ENCODE peak calls at places on chromosomes 5 and 9, in eight cellular contexts. E, G, Z, X, P, B, W and H are unnamed samples.

GRCh38 chr5:131825404-131826013 is 28.7 kb upstream of the FNIP1 start:
- DNase-seq in E (no peak), G (no peak), Z (no peak), X (no peak), P (no peak), B (no peak), W (no peak), H (no peak)

GRCh38 chr5:142852361-142852760 is 82.2 kb downstream of the ARHGAP26 start:
- DNase-seq in E (no peak), G (no peak), Z (no peak), X (no peak), P (peak), B (no peak), W (no peak), H (no peak)

GRCh38 chr9:78428640-78429039 is 131.7 kb downstream of the PSAT1 start:
- DNase-seq in E (no peak), G (no peak), Z (no peak), X (no peak), P (no peak), B (no peak), W (no peak), H (no peak)

GRCh38 chr5:5767286-5767928 is 344.9 kb downstream of the ICE1 start:
- DNase-seq in E (no peak), G (no peak), Z (no peak), X (no peak), P (no peak), B (no peak), W (no peak), H (no peak)

GRCh38 chr5:33981408-33982171 is 2.9 kb downstream of the SLC45A2 start:
- DNase-seq in E (no peak), G (no peak), Z (peak), X (no peak), P (peak), B (peak), W (no peak), H (no peak)

GRCh38 chr9:70297141-70297540 is 38.4 kb downstream of the SMC5 start:
- DNase-seq in E (no peak), G (no peak), Z (no peak), X (peak), P (no peak), B (peak), W (no peak), H (no peak)

GRCh38 chr5:175654346-175654745 is 3.5 kb upstream of the HRH2 start:
- DNase-seq in E (no peak), G (no peak), Z (no peak), X (no peak), P (no peak), B (no peak), W (no peak), H (no peak)

GRCh38 chr5:1467341-1468246 is 22.4 kb upstream of the SLC6A3 start:
- DNase-seq in E (no peak), G (no peak), Z (no peak), X (no peak), P (no peak), B (no peak), W (no peak), H (no peak)

GRCh38 chr5:108259306-108259705 is 122.6 kb downstream of the FBXL17 start:
- DNase-seq in E (no peak), G (no peak), Z (peak), X (peak), P (no peak), B (peak), W (no peak), H (no peak)

GRCh38 chr9:113622600-113623400 is 159.3 kb downstream of the RGS3 start:
- DNase-seq in E (no peak), G (peak), Z (peak), X (peak), P (peak), B (peak), W (no peak), H (no peak)

GRCh38 chr5:178312900-178313299 is 80.3 kb upstream of the PHYKPL start:
- DNase-seq in E (no peak), G (no peak), Z (peak), X (no peak), P (no peak), B (no peak), W (no peak), H (no peak)

GRCh38 chr5:39608024-39608423 is 183.2 kb upstream of the DAB2 start:
- DNase-seq in E (no peak), G (no peak), Z (no peak), X (no peak), P (no peak), B (no peak), W (no peak), H (no peak)

GRCh38 chr5:177035982-177036381 is 13.5 kb downstream of the ZNF346 start:
- DNase-seq in E (no peak), G (no peak), Z (peak), X (no peak), P (no peak), B (peak), W (no peak), H (no peak)

GRCh38 chr5:16406023-16406422 is 59.6 kb downstream of the ZNF622 start:
- DNase-seq in E (no peak), G (no peak), Z (no peak), X (no peak), P (peak), B (no peak), W (no peak), H (no peak)

GRCh38 chr5:4976918-4977317 is 163.2 kb upstream of the ADAMTS16 start:
- DNase-seq in E (no peak), G (no peak), Z (no peak), X (no peak), P (no peak), B (peak), W (no peak), H (no peak)

GRCh38 chr5:132856011-132856410 is 10.3 kb downstream of the GDF9 start:
- DNase-seq in E (no peak), G (no peak), Z (no peak), X (no peak), P (no peak), B (no peak), W (no peak), H (no peak)

GRCh38 chr5:141590127-141590526 is 28.7 kb downstream of the DIAPH1 start:
- DNase-seq in E (no peak), G (no peak), Z (no peak), X (no peak), P (no peak), B (no peak), W (no peak), H (no peak)

GRCh38 chr9:2015581-2016410 is 649 bp downstream of the SMARCA2 start:
- DNase-seq in E (no peak), G (peak), Z (peak), X (peak), P (no peak), B (peak), W (peak), H (no peak)

GRCh38 chr9:18821794-18822193 is 211.2 kb downstream of the SAXO1 start:
- DNase-seq in E (no peak), G (no peak), Z (peak), X (peak), P (no peak), B (peak), W (no peak), H (no peak)

GRCh38 chr5:55344392-55344992 is 36.7 kb downstream of the MTREX start:
- DNase-seq in E (no peak), G (peak), Z (peak), X (peak), P (peak), B (peak), W (peak), H (no peak)

GRCh38 chr9:89935115-89935514 is 330.3 kb downstream of the GADD45G start:
- DNase-seq in E (no peak), G (no peak), Z (no peak), X (no peak), P (no peak), B (no peak), W (no peak), H (no peak)

GRCh38 chr5:57173026-57173317 is 887 bp upstream of the GPBP1 start:
- DNase-seq in E (no peak), G (no peak), Z (no peak), X (no peak), P (no peak), B (no peak), W (no peak), H (no peak)

GRCh38 chr9:131833083-131833482 is 93.2 kb upstream of the RAPGEF1 start:
- DNase-seq in E (no peak), G (no peak), Z (no peak), X (no peak), P (no peak), B (no peak), W (no peak), H (no peak)

GRCh38 chr5:67773439-67773988 is 442.0 kb upstream of the PIK3R1 start:
- DNase-seq in E (no peak), G (no peak), Z (no peak), X (peak), P (peak), B (peak), W (no peak), H (no peak)

GRCh38 chr5:56908942-56909293 is 478 bp upstream of the SETD9 start:
- DNase-seq in E (no peak), G (no peak), Z (no peak), X (no peak), P (no peak), B (no peak), W (no peak), H (no peak)

GRCh38 chr9:25261445-25261844 is 416.8 kb downstream of the TUSC1 start:
- DNase-seq in E (no peak), G (no peak), Z (no peak), X (no peak), P (no peak), B (no peak), W (no peak), H (no peak)

GRCh38 chr5:76524872-76525271 is 98.3 kb downstream of the F2RL2 start:
- DNase-seq in E (no peak), G (no peak), Z (no peak), X (no peak), P (no peak), B (peak), W (no peak), H (no peak)

GRCh38 chr9:108022246-108022935 is 532.8 kb upstream of the KLF4 start:
- DNase-seq in E (no peak), G (no peak), Z (no peak), X (peak), P (no peak), B (no peak), W (no peak), H (no peak)

GRCh38 chr5:42108468-42108867 is 183.4 kb downstream of the FBXO4 start:
- DNase-seq in E (no peak), G (peak), Z (no peak), X (peak), P (peak), B (no peak), W (no peak), H (no peak)

GRCh38 chr9:83304686-83305085 is 233.5 kb downstream of the FRMD3 start:
- DNase-seq in E (peak), G (no peak), Z (peak), X (no peak), P (no peak), B (peak), W (peak), H (peak)

GRCh38 chr5:101977729-101978345 is 318.2 kb downstream of the SLCO4C1 start:
- DNase-seq in E (no peak), G (peak), Z (peak), X (peak), P (no peak), B (peak), W (no peak), H (no peak)

GRCh38 chr5:66666778-66667177 is 70.6 kb downstream of the MAST4 start:
- DNase-seq in E (no peak), G (no peak), Z (no peak), X (peak), P (no peak), B (no peak), W (no peak), H (no peak)

GRCh38 chr5:62587737-62588136 is 9.1 kb downstream of the LRRC70 start:
- DNase-seq in E (no peak), G (no peak), Z (peak), X (no peak), P (no peak), B (no peak), W (no peak), H (no peak)

GRCh38 chr5:120327180-120327579 is 136.9 kb upstream of the PRR16 start:
- DNase-seq in E (no peak), G (no peak), Z (peak), X (no peak), P (no peak), B (peak), W (no peak), H (no peak)

GRCh38 chr5:125412561-125413535 is 666.4 kb upstream of the ZNF608 start:
- DNase-seq in E (no peak), G (peak), Z (peak), X (peak), P (peak), B (peak), W (peak), H (peak)
- TF ChIP-seq CTCF in E (peak), G (no peak), Z (peak), X (peak), P (no peak), B (peak), W (no peak), H (peak)

GRCh38 chr9:27412081-27412480 is 112.0 kb upstream of the IFNK start:
- DNase-seq in E (no peak), G (no peak), Z (no peak), X (no peak), P (no peak), B (no peak), W (no peak), H (no peak)

GRCh38 chr9:27414215-27414731 is 109.8 kb upstream of the IFNK start:
- DNase-seq in E (no peak), G (no peak), Z (peak), X (no peak), P (no peak), B (no peak), W (no peak), H (no peak)

GRCh38 chr9:27412963-27413362 is 111.1 kb upstream of the IFNK start:
- DNase-seq in E (no peak), G (no peak), Z (no peak), X (no peak), P (no peak), B (no peak), W (no peak), H (no peak)

GRCh38 chr9:27408523-27408922 is 111.6 kb upstream of the EQTN start:
- DNase-seq in E (no peak), G (peak), Z (no peak), X (no peak), P (no peak), B (no peak), W (no peak), H (no peak)

GRCh38 chr9:27413507-27414214 is 110.4 kb upstream of the IFNK start:
- DNase-seq in E (no peak), G (no peak), Z (peak), X (no peak), P (no peak), B (no peak), W (no peak), H (no peak)
- H3K4me3 ChIP-seq in E (no peak), G (no peak), Z (peak), X (peak), P (no peak), B (peak), W (no peak), H (no peak)

GRCh38 chr5:79011869-79012268 is 26.8 kb upstream of the ARSB start:
- DNase-seq in E (no peak), G (no peak), Z (no peak), X (no peak), P (no peak), B (no peak), W (no peak), H (no peak)

GRCh38 chr5:79005939-79006338 is 20.8 kb upstream of the ARSB start:
- DNase-seq in E (no peak), G (no peak), Z (no peak), X (no peak), P (no peak), B (no peak), W (no peak), H (no peak)

GRCh38 chr5:79014631-79015030 is 29.5 kb upstream of the ARSB start:
- DNase-seq in E (no peak), G (no peak), Z (no peak), X (no peak), P (no peak), B (no peak), W (no peak), H (no peak)

GRCh38 chr5:79008362-79008761 is 23.3 kb upstream of the ARSB start:
- DNase-seq in E (no peak), G (no peak), Z (no peak), X (no peak), P (no peak), B (no peak), W (no peak), H (no peak)

GRCh38 chr5:79011219-79011836 is 26.2 kb upstream of the ARSB start:
- DNase-seq in E (no peak), G (peak), Z (peak), X (no peak), P (no peak), B (peak), W (no peak), H (peak)
- TF ChIP-seq CTCF in E (peak), G (no peak), Z (peak), X (no peak), P (no peak), B (no peak), W (no peak), H (peak)

DNA sequence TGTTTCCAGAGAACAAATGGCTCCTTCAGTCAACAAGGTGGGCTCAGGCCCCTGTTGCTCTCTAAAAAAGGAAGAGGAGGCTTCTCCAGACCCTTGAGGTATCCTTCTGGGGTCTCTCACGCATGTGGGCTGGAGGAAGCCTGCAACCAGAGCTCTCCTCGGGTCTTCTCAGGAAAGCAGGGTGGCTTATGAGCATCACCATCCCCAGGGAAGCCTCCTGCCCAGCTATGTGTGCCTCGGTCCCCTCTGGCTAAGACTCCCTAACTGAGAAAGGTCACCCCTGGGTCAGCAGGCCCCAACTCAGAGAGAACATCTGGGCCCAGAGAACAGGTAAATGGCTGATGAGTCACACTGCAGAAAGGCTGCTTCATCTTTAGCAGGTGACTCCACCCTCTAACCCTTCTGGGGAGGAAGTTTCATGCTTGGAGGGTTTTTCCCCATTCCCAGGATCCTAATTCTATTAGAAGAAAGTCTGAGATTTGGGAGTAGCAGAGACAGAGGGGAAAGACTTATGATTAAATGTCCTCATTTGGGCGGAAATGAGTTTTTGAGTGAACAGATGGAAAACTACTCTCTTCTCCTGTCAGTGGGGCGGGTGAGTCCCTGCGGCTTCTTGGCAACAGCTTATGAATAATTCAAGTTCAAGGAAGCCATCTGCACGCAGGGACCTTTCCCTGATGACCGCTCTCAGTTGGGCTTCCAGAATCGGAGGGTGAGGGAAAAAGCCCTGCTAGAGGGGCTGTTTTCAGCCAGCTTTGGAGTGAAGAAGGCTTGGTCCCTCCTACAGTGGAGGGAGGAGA is 41.9 kb downstream of the TGFBI start:
- DNase-seq in E (no peak), G (no peak), Z (no peak), X (peak), P (no peak), B (no peak), W (no peak), H (no peak)
- H3K4me3 ChIP-seq in E (no peak), G (no peak), Z (no peak), X (no peak), P (no peak), B (no peak), W (no peak), H (no peak)

GRCh38 chr5:35030426-35030825 is 17.3 kb downstream of the AGXT2 start:
- DNase-seq in E (no peak), G (peak), Z (no peak), X (no peak), P (no peak), B (no peak), W (no peak), H (no peak)
- TF ChIP-seq CTCF in E (no peak), G (no peak), Z (no peak), X (no peak), P (no peak), B (peak), W (no peak), H (peak)